ENCODE peak calls at places on chromosome 17, in five cellular contexts. O, I, W, Y and H are unnamed samples.
A peak's percentile ranks its signal among the peaks of the same experiment; 100 is the strongest.

GRCh38 chr17:31596382-31597323 is 205.2 kb downstream of the RAB11FIP4 start:
- DNase-seq in I (no peak), O (peak; percentile 50), W (peak; percentile 86), Y (peak; percentile 77), H (peak; percentile 86)

GRCh38 chr17:63698886-63699637 is 863 bp downstream of the LIMD2 start:
- DNase-seq in I (no peak), W (peak; percentile 95), O (peak; percentile 68), Y (no peak), H (peak; percentile 71)

GRCh38 chr17:30477083-30477757 is at the start of gene GOSR1:
- DNase-seq in I (peak; percentile 90), O (peak; percentile 80), W (peak; percentile 97), Y (peak; percentile 65), H (peak; percentile 94)

GRCh38 chr17:14940112-14940945 is 324.8 kb downstream of the PMP22 start:
- DNase-seq in W (no peak), O (no peak), I (no peak), Y (no peak), H (no peak)

GRCh38 chr17:62109378-62109902 is 44.4 kb upstream of the MED13 start:
- DNase-seq in Y (peak; percentile 85), I (no peak), O (peak; percentile 53), W (peak; percentile 88), H (no peak)

GRCh38 chr17:45426561-45426960 is 6.1 kb downstream of the ARHGAP27 start:
- DNase-seq in W (no peak), I (no peak), Y (no peak), O (no peak), H (no peak)

GRCh38 chr17:81832608-81833159 is 407 bp downstream of the MCRIP1 start:
- DNase-seq in Y (no peak), I (peak; percentile 47), O (no peak), W (peak; percentile 61), H (no peak)

GRCh38 chr17:8012996-8013640 is 10.7 kb downstream of the GUCY2D start:
- DNase-seq in W (no peak), O (no peak), Y (no peak), I (no peak), H (no peak)

GRCh38 chr17:7713782-7714181 is 3.8 kb upstream of the DNAH2 start:
- DNase-seq in O (no peak), I (no peak), Y (no peak), W (no peak), H (no peak)

GRCh38 chr17:34892864-34893263 is 68.4 kb downstream of the CCT6B start:
- DNase-seq in W (no peak), O (no peak), I (no peak), Y (peak; percentile 59), H (no peak)

GRCh38 chr17:17841620-17842025 is 4.8 kb upstream of the SREBF1 start:
- DNase-seq in I (peak; percentile 34), O (no peak), W (no peak), Y (no peak), H (peak; percentile 88)

GRCh38 chr17:9880582-9880999 is 24.5 kb downstream of the RCVRN start:
- DNase-seq in Y (peak; percentile 62), O (no peak), W (no peak), I (no peak), H (no peak)

GRCh38 chr17:79084291-79085153 is 9.9 kb downstream of the ENGASE start:
- DNase-seq in O (peak; percentile 13), Y (no peak), W (no peak), I (no peak), H (peak; percentile 14)

GRCh38 chr17:80938556-80938955 is 53.1 kb upstream of the CHMP6 start:
- DNase-seq in O (no peak), I (no peak), W (no peak), Y (no peak), H (no peak)

GRCh38 chr17:8117980-8118768 is at the start of gene ALOXE3:
- DNase-seq in O (no peak), W (peak; percentile 80), I (peak; percentile 50), Y (no peak), H (no peak)

GRCh38 chr17:69269174-69269998 is 40.8 kb upstream of the ABCA10 start:
- DNase-seq in I (no peak), Y (no peak), W (no peak), O (no peak), H (no peak)

GRCh38 chr17:17079761-17080160 is 37.5 kb downstream of the MPRIP start:
- DNase-seq in O (no peak), Y (no peak), I (peak; percentile 28), W (peak; percentile 43), H (peak; percentile 56)

GRCh38 chr17:45895969-45896793 is 1.8 kb downstream of the MAPT start:
- DNase-seq in W (no peak), Y (no peak), I (no peak), O (no peak), H (no peak)

GRCh38 chr17:82350182-82351030 is 8.6 kb upstream of the TEX19 start:
- DNase-seq in I (no peak), W (peak; percentile 66), Y (no peak), O (no peak), H (no peak)

GRCh38 chr17:70968302-70968701 is 799.0 kb downstream of the KCNJ2 start:
- DNase-seq in Y (no peak), W (no peak), O (no peak), I (no peak), H (no peak)

GRCh38 chr17:70678889-70679288 is 509.6 kb downstream of the KCNJ2 start:
- DNase-seq in Y (no peak), I (no peak), W (no peak), O (no peak), H (no peak)

GRCh38 chr17:69335018-69335417 is 8.1 kb upstream of the ABCA5 start:
- DNase-seq in O (no peak), W (no peak), Y (no peak), I (no peak), H (no peak)

GRCh38 chr17:68288804-68289203 is 2.1 kb downstream of the SLC16A6 start:
- DNase-seq in O (no peak), W (no peak), I (no peak), Y (no peak), H (no peak)

GRCh38 chr17:17350491-17351355 is 47.5 kb downstream of the NT5M start:
- DNase-seq in I (no peak), O (no peak), Y (peak; percentile 90), W (peak; percentile 34), H (no peak)

GRCh38 chr17:66301864-66302741 is at the start of gene PRKCA:
- DNase-seq in I (peak; percentile 82), Y (peak; percentile 82), W (peak; percentile 85), O (peak; percentile 38), H (peak; percentile 89)

GRCh38 chr17:2071421-2072281 is 16.7 kb downstream of the HIC1 start:
- DNase-seq in I (peak; percentile 81), O (no peak), W (no peak), Y (no peak), H (peak; percentile 73)

GRCh38 chr17:14204546-14204945 is 32.1 kb downstream of the CDRT15 start:
- DNase-seq in I (no peak), O (no peak), Y (no peak), W (no peak), H (no peak)

GRCh38 chr17:17599965-17600364 is 8.5 kb upstream of the PEMT start:
- DNase-seq in I (no peak), W (no peak), O (no peak), Y (no peak), H (no peak)

GRCh38 chr17:49597928-49598655 is 22.4 kb downstream of the NXPH3 start:
- DNase-seq in W (no peak), Y (no peak), I (no peak), O (no peak), H (no peak)

GRCh38 chr17:12756786-12757185 is 32.5 kb upstream of the ARHGAP44 start:
- DNase-seq in W (no peak), O (no peak), Y (no peak), I (no peak), H (no peak)

GRCh38 chr17:78172284-78173024 is 4.1 kb downstream of the SYNGR2 start:
- DNase-seq in O (no peak), I (peak; percentile 62), W (peak; percentile 89), Y (no peak), H (no peak)

GRCh38 chr17:51161541-51161940 is 4.7 kb upstream of the NME2 start:
- DNase-seq in I (no peak), W (no peak), Y (no peak), O (no peak), H (no peak)

GRCh38 chr17:1089915-1090314 is 89.9 kb downstream of the ABR start:
- DNase-seq in O (no peak), I (no peak), Y (no peak), W (no peak), H (no peak)

GRCh38 chr17:6069611-6070279 is 434 bp upstream of the WSCD1 start:
- DNase-seq in Y (no peak), O (no peak), W (no peak), I (no peak), H (no peak)

GRCh38 chr17:76582660-76583059 is 3.0 kb downstream of the ST6GALNAC2 start:
- DNase-seq in O (no peak), W (no peak), Y (no peak), I (no peak), H (no peak)

GRCh38 chr17:70096861-70097260 is 21.8 kb downstream of the KCNJ16 start:
- DNase-seq in I (no peak), Y (no peak), W (no peak), O (no peak), H (no peak)

GRCh38 chr17:79843917-79844815 is 4.9 kb upstream of the CBX4 start:
- DNase-seq in Y (peak; percentile 72), W (peak; percentile 68), O (no peak), I (peak; percentile 80), H (peak; percentile 84)

GRCh38 chr17:18968945-18969887 is 17.3 kb downstream of the SLC5A10 start:
- DNase-seq in O (no peak), Y (peak; percentile 86), W (peak; percentile 90), I (no peak), H (no peak)
- TF ChIP-seq POLR2A in O (no peak), Y (no peak), W (no peak), I (no peak), H (no peak)

DNA sequence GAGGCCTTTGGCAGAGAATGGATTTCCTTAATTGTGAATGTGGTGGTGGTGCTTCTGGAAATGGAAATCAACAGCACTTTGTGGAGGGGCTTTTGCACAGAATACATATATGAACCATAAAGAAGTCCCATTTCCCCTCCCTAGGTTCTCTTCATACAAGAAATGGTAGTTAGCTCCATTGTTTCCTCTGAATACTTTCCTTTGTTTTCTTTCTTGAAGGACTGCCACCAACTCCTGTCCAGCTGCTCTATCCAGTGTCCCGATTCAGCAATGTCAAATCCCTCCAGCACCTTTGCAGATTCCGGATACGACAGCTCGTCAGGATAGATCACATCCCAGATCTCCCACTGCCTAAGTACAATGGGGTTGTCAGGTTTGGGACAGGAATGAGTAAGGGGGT is 33.2 kb upstream of the ARHGAP23 start:
- DNase-seq in I (no peak), W (no peak), Y (no peak), O (no peak), H (no peak)
- TF ChIP-seq POLR2A in I (no peak), W (no peak), Y (no peak), O (no peak), H (no peak)

GRCh38 chr17:40100419-40100668 is at the start of gene NR1D1:
- DNase-seq in I (no peak), O (no peak), W (no peak), Y (no peak), H (no peak)
- TF ChIP-seq POLR2A in I (no peak), O (peak; percentile 30), W (peak; percentile 97), Y (peak; percentile 95), H (peak; percentile 83)

GRCh38 chr17:53640808-53641207 is 181.9 kb upstream of the KIF2B start:
- DNase-seq in O (no peak), Y (no peak), I (no peak), W (no peak), H (no peak)
- TF ChIP-seq POLR2A in O (no peak), Y (no peak), I (no peak), W (no peak), H (no peak)

GRCh38 chr17:36817483-36818048 is 119.7 kb upstream of the LHX1 start:
- DNase-seq in I (no peak), Y (no peak), O (no peak), W (no peak), H (no peak)
- TF ChIP-seq POLR2A in I (no peak), Y (no peak), O (no peak), W (no peak), H (no peak)